ENCODE peak calls at places on chromosomes 12 and 14, in four cellular contexts. One of them, this sample, is unnamed.

GRCh38 chr12:47079365-47079893 is at the start of gene PCED1B:
- DNase-seq in fibroblast of lung: peak; percentile 69
- DNase-seq in left ventricle myocardium inferior: peak; percentile 78
- DNase-seq in ovary: peak; percentile 84
- DNase-seq in this sample: peak; percentile 81

GRCh38 chr14:53183611-53184010 is 30.5 kb upstream of the DDHD1 start:
- DNase-seq in fibroblast of lung: peak; percentile 43
- DNase-seq in left ventricle myocardium inferior: no peak
- DNase-seq in ovary: no peak
- DNase-seq in this sample: no peak

GRCh38 chr14:100442036-100442435 is 118.9 kb downstream of the SLC25A47 start:
- DNase-seq in ovary: no peak
- DNase-seq in fibroblast of lung: no peak
- DNase-seq in left ventricle myocardium inferior: no peak
- DNase-seq in this sample: no peak

GRCh38 chr14:90454041-90455000 is 57.5 kb downstream of the CALM1 start:
- DNase-seq in left ventricle myocardium inferior: peak; percentile 82
- DNase-seq in fibroblast of lung: peak; percentile 92
- DNase-seq in ovary: peak; percentile 34
- DNase-seq in this sample: peak; percentile 71

GRCh38 chr14:74804219-74804825 is 41.2 kb downstream of the YLPM1 start:
- DNase-seq in left ventricle myocardium inferior: no peak
- DNase-seq in ovary: peak; percentile 37
- DNase-seq in fibroblast of lung: peak; percentile 53
- DNase-seq in this sample: no peak

GRCh38 chr12:27635349-27635972 is 60.8 kb upstream of the REP15 start:
- DNase-seq in ovary: no peak
- DNase-seq in left ventricle myocardium inferior: no peak
- DNase-seq in fibroblast of lung: peak; percentile 58
- DNase-seq in this sample: no peak

GRCh38 chr12:112837629-112838191 is 46.2 kb downstream of the RPH3A start:
- DNase-seq in left ventricle myocardium inferior: no peak
- DNase-seq in fibroblast of lung: peak; percentile 53
- DNase-seq in ovary: no peak
- DNase-seq in this sample: no peak

GRCh38 chr12:22082190-22082701 is 36.2 kb downstream of the CMAS start:
- DNase-seq in fibroblast of lung: no peak
- DNase-seq in left ventricle myocardium inferior: no peak
- DNase-seq in ovary: no peak
- DNase-seq in this sample: no peak

GRCh38 chr14:102505775-102506598 is 3.6 kb downstream of the ANKRD9 start:
- DNase-seq in fibroblast of lung: no peak
- DNase-seq in left ventricle myocardium inferior: no peak
- DNase-seq in ovary: no peak
- DNase-seq in this sample: no peak

GRCh38 chr12:119318811-119319210 is 15.7 kb upstream of the CCDC60 start:
- DNase-seq in fibroblast of lung: no peak
- DNase-seq in ovary: no peak
- DNase-seq in left ventricle myocardium inferior: no peak
- DNase-seq in this sample: no peak

GRCh38 chr14:58699656-58700055 is 61.9 kb downstream of the DACT1 start:
- DNase-seq in ovary: no peak
- DNase-seq in left ventricle myocardium inferior: no peak
- DNase-seq in fibroblast of lung: no peak
- DNase-seq in this sample: no peak

GRCh38 chr14:70713096-70713875 is 71.6 kb downstream of the TTC9 start:
- DNase-seq in fibroblast of lung: no peak
- DNase-seq in ovary: no peak
- DNase-seq in left ventricle myocardium inferior: no peak
- DNase-seq in this sample: no peak

GRCh38 chr12:27673285-27673684 is 23.0 kb upstream of the REP15 start:
- DNase-seq in left ventricle myocardium inferior: no peak
- DNase-seq in ovary: no peak
- DNase-seq in fibroblast of lung: no peak
- DNase-seq in this sample: no peak

GRCh38 chr12:123044351-123044750 is 63.9 kb downstream of the ARL6IP4 start:
- DNase-seq in fibroblast of lung: no peak
- DNase-seq in left ventricle myocardium inferior: no peak
- DNase-seq in ovary: no peak
- DNase-seq in this sample: no peak

GRCh38 chr12:110741795-110742717 is 635 bp downstream of the PPP1CC start:
- DNase-seq in fibroblast of lung: peak; percentile 44
- DNase-seq in ovary: no peak
- DNase-seq in left ventricle myocardium inferior: no peak
- DNase-seq in this sample: peak; percentile 59

GRCh38 chr14:74491952-74492351 is 1.2 kb downstream of the NPC2 start:
- DNase-seq in ovary: no peak
- DNase-seq in left ventricle myocardium inferior: no peak
- DNase-seq in fibroblast of lung: peak; percentile 43
- DNase-seq in this sample: no peak

GRCh38 chr12:124621296-124621660 is 53.9 kb upstream of the NCOR2 start:
- DNase-seq in ovary: peak; percentile 78
- DNase-seq in left ventricle myocardium inferior: peak; percentile 72
- DNase-seq in fibroblast of lung: peak; percentile 93
- DNase-seq in this sample: no peak

GRCh38 chr14:52078093-52078492 is 9.2 kb upstream of the NID2 start:
- DNase-seq in fibroblast of lung: peak; percentile 72
- DNase-seq in ovary: no peak
- DNase-seq in left ventricle myocardium inferior: no peak
- DNase-seq in this sample: no peak

GRCh38 chr12:12086975-12087692 is 16.4 kb downstream of the BCL2L14 start:
- DNase-seq in left ventricle myocardium inferior: no peak
- DNase-seq in ovary: no peak
- DNase-seq in fibroblast of lung: no peak
- DNase-seq in this sample: no peak

GRCh38 chr12:69657376-69658137 is 41.5 kb downstream of the BEST3 start:
- DNase-seq in left ventricle myocardium inferior: no peak
- DNase-seq in fibroblast of lung: peak; percentile 84
- DNase-seq in ovary: no peak
- DNase-seq in this sample: no peak

GRCh38 chr14:105064721-105065143 is 498 bp downstream of the GPR132 start:
- DNase-seq in left ventricle myocardium inferior: no peak
- DNase-seq in ovary: no peak
- DNase-seq in fibroblast of lung: peak; percentile 75
- DNase-seq in this sample: peak; percentile 50

GRCh38 chr14:64464695-64465094 is 604 bp upstream of the AKAP5 start:
- DNase-seq in ovary: no peak
- DNase-seq in left ventricle myocardium inferior: no peak
- DNase-seq in fibroblast of lung: no peak
- DNase-seq in this sample: no peak

GRCh38 chr12:121285856-121286255 is 10.7 kb downstream of the CAMKK2 start:
- DNase-seq in ovary: no peak
- DNase-seq in left ventricle myocardium inferior: no peak
- DNase-seq in fibroblast of lung: no peak
- DNase-seq in this sample: no peak

GRCh38 chr14:50364792-50365191 is 31.9 kb downstream of the CDKL1 start:
- DNase-seq in left ventricle myocardium inferior: no peak
- DNase-seq in fibroblast of lung: no peak
- DNase-seq in ovary: no peak
- DNase-seq in this sample: no peak

GRCh38 chr12:98073610-98074009 is 441.8 kb upstream of the TMPO start:
- DNase-seq in left ventricle myocardium inferior: no peak
- DNase-seq in fibroblast of lung: no peak
- DNase-seq in ovary: no peak
- DNase-seq in this sample: peak; percentile 50

GRCh38 chr14:53569471-53569870 is 387.2 kb downstream of the BMP4 start:
- DNase-seq in left ventricle myocardium inferior: no peak
- DNase-seq in fibroblast of lung: no peak
- DNase-seq in ovary: no peak
- DNase-seq in this sample: no peak

GRCh38 chr12:575129-575502 is 88.1 kb downstream of the NINJ2 start:
- DNase-seq in fibroblast of lung: no peak
- DNase-seq in left ventricle myocardium inferior: no peak
- DNase-seq in ovary: no peak
- DNase-seq in this sample: peak; percentile 46

GRCh38 chr12:51897181-51897580 is 9.3 kb downstream of the ANKRD33 start:
- DNase-seq in left ventricle myocardium inferior: no peak
- DNase-seq in fibroblast of lung: peak; percentile 57
- DNase-seq in ovary: no peak
- DNase-seq in this sample: no peak

GRCh38 chr12:92403210-92404175 is 257.8 kb upstream of the BTG1 start:
- DNase-seq in fibroblast of lung: no peak
- DNase-seq in left ventricle myocardium inferior: no peak
- DNase-seq in ovary: no peak
- DNase-seq in this sample: no peak

GRCh38 chr14:40697221-40697620 is 909.5 kb upstream of the LRFN5 start:
- DNase-seq in ovary: no peak
- DNase-seq in fibroblast of lung: peak; percentile 0
- DNase-seq in left ventricle myocardium inferior: no peak
- DNase-seq in this sample: no peak

GRCh38 chr14:104515059-104515810 is 64.3 kb upstream of the C14orf180 start:
- DNase-seq in fibroblast of lung: no peak
- DNase-seq in ovary: no peak
- DNase-seq in left ventricle myocardium inferior: no peak
- DNase-seq in this sample: no peak

GRCh38 chr12:40980346-40981005 is 207.6 kb upstream of the PDZRN4 start:
- DNase-seq in ovary: no peak
- DNase-seq in fibroblast of lung: peak; percentile 59
- DNase-seq in left ventricle myocardium inferior: no peak
- DNase-seq in this sample: no peak

GRCh38 chr14:94111276-94112095 is 950 bp downstream of the IFI27 start:
- DNase-seq in left ventricle myocardium inferior: no peak
- DNase-seq in ovary: peak; percentile 36
- DNase-seq in fibroblast of lung: no peak
- DNase-seq in this sample: no peak
- H3K27ac ChIP-seq in left ventricle myocardium inferior: peak overlapping the region; percentile 89
- H3K27ac ChIP-seq in ovary: peak overlapping the region; percentile 70
- H3K27ac ChIP-seq in fibroblast of lung: no peak overlapping the region
- H3K27ac ChIP-seq in this sample: peak overlapping the region; percentile 29

GRCh38 chr12:29287622-29288021 is 93.3 kb downstream of the ERGIC2 start:
- DNase-seq in left ventricle myocardium inferior: no peak
- DNase-seq in ovary: no peak
- DNase-seq in fibroblast of lung: peak; percentile 12
- DNase-seq in this sample: no peak

GRCh38 chr12:29283969-29284368 is 97.0 kb downstream of the ERGIC2 start:
- DNase-seq in fibroblast of lung: peak; percentile 59
- DNase-seq in left ventricle myocardium inferior: no peak
- DNase-seq in ovary: no peak
- DNase-seq in this sample: no peak

GRCh38 chr12:29278673-29279420 is 102.1 kb downstream of the ERGIC2 start:
- DNase-seq in ovary: no peak
- DNase-seq in fibroblast of lung: peak; percentile 64
- DNase-seq in left ventricle myocardium inferior: no peak
- DNase-seq in this sample: no peak

GRCh38 chr12:29286081-29286800 is 94.7 kb downstream of the ERGIC2 start:
- DNase-seq in fibroblast of lung: peak; percentile 71
- DNase-seq in left ventricle myocardium inferior: no peak
- DNase-seq in ovary: no peak
- DNase-seq in this sample: no peak

GRCh38 chr12:29282452-29282851 is 98.5 kb downstream of the ERGIC2 start:
- DNase-seq in ovary: no peak
- DNase-seq in fibroblast of lung: peak; percentile 49
- DNase-seq in left ventricle myocardium inferior: no peak
- DNase-seq in this sample: no peak
- H3K27ac ChIP-seq in ovary: no peak overlapping the region
- H3K27ac ChIP-seq in fibroblast of lung: no peak overlapping the region
- H3K27ac ChIP-seq in left ventricle myocardium inferior: no peak overlapping the region
- H3K27ac ChIP-seq in this sample: no peak overlapping the region

GRCh38 chr14:69291396-69291795 is 31.4 kb downstream of the GALNT16 start:
- DNase-seq in ovary: no peak
- DNase-seq in left ventricle myocardium inferior: no peak
- DNase-seq in fibroblast of lung: no peak
- DNase-seq in this sample: no peak
- H3K27ac ChIP-seq in ovary: no peak overlapping the region
- H3K27ac ChIP-seq in left ventricle myocardium inferior: peak overlapping the region; percentile 73
- H3K27ac ChIP-seq in fibroblast of lung: no peak overlapping the region
- H3K27ac ChIP-seq in this sample: no peak overlapping the region

DNA sequence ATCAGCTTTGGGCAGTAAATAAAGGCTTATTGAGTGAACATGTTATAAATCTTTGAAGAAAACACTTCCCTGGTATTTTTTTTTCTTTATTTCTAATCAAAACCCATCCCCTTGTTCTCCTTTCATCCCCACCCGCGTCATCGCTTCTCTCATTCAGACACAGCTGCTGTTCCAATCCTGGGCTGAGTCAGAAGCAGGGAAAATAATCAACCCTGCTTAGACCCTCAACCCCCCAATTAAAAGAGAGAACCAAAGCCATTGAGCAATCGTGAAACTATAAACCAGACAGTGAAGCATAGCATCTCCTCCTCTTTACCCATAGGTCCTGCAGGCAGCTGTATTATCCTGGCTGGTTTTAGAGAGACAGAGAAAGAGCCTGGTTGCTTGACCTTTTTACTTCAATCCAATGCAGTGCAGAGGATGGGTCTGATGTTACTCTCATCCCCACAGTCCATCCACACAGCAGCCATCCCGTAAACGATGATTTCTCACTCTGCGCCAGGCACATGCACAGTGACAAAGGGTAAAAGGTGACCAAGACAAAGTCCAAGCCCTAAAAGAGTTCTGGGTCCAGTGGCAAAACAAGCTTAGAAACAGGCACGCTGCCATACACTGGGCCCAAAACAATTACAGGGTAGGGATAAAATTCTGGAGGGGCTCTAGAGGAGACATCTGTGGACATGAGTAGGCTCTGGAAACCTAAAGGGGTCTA is 238.3 kb downstream of the GALC start:
- DNase-seq in left ventricle myocardium inferior: no peak
- DNase-seq in fibroblast of lung: no peak
- DNase-seq in ovary: no peak
- DNase-seq in this sample: no peak
- H3K27ac ChIP-seq in left ventricle myocardium inferior: no peak overlapping the region
- H3K27ac ChIP-seq in fibroblast of lung: no peak overlapping the region
- H3K27ac ChIP-seq in ovary: no peak overlapping the region
- H3K27ac ChIP-seq in this sample: no peak overlapping the region

DNA sequence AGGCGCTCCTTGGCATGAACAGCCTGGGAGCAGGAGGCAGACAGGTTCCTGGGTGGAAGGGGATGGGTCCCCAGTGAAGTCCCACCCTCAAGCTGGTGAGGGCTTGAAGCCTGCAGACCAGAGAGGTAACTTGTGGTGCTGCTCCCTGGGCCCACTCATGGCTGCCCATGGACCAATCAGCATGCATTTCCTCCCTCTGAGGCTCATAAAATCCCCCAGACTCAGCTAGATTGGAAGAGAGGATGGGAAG is 50.2 kb downstream of the A2M start:
- DNase-seq in fibroblast of lung: no peak
- DNase-seq in ovary: no peak
- DNase-seq in left ventricle myocardium inferior: no peak
- DNase-seq in this sample: no peak
- H3K27ac ChIP-seq in fibroblast of lung: no peak overlapping the region
- H3K27ac ChIP-seq in ovary: no peak overlapping the region
- H3K27ac ChIP-seq in left ventricle myocardium inferior: peak overlapping the region; percentile 97
- H3K27ac ChIP-seq in this sample: peak overlapping the region; percentile 100

GRCh38 chr12:89040146-89040964 is 311.9 kb downstream of the DUSP6 start:
- DNase-seq in left ventricle myocardium inferior: no peak
- DNase-seq in fibroblast of lung: peak; percentile 48
- DNase-seq in ovary: no peak
- DNase-seq in this sample: no peak
- H3K27ac ChIP-seq in left ventricle myocardium inferior: no peak overlapping the region
- H3K27ac ChIP-seq in fibroblast of lung: no peak overlapping the region
- H3K27ac ChIP-seq in ovary: no peak overlapping the region
- H3K27ac ChIP-seq in this sample: no peak overlapping the region

This sample was measured in right lobe of liver.